ENCODE peak calls at places on chromosomes 2 and 18, in seven cellular contexts. W is IMR-90, B is body of pancreas, D is sigmoid colon, P is transverse colon, V is ovary, U is prostate gland. J is an unnamed sample.

GRCh38 chr2:73020657-73021370 is 50.7 kb downstream of the SFXN5 start:
- DNase-seq in W (peak), B (no peak), D (no peak), P (no peak), V (no peak), U (no peak), J (peak)

GRCh38 chr2:102289129-102289528 is 22.2 kb upstream of the IL1RL1 start:
- DNase-seq in W (peak), B (no peak), D (no peak), P (no peak), V (no peak), U (no peak), J (no peak)

GRCh38 chr2:5987117-5987787 is 295.1 kb downstream of the SOX11 start:
- DNase-seq in W (no peak), B (no peak), D (no peak), P (no peak), V (no peak), U (no peak), J (no peak)

GRCh38 chr2:204933735-204934361 is 388.6 kb downstream of the PARD3B start:
- DNase-seq in W (no peak), B (no peak), D (no peak), P (no peak), V (no peak), U (no peak), J (no peak)

GRCh38 chr2:73823416-73823815 is 5.3 kb upstream of the STAMBP start:
- DNase-seq in W (no peak), B (no peak), D (no peak), P (no peak), V (no peak), U (no peak), J (no peak)

GRCh38 chr2:85886585-85886984 is 2.2 kb downstream of the ST3GAL5 start:
- DNase-seq in W (peak), B (peak), D (peak), P (peak), V (peak), U (peak), J (peak)

GRCh38 chr2:69216535-69217332 is 170.3 kb downstream of the GFPT1 start:
- DNase-seq in W (peak), B (no peak), D (no peak), P (no peak), V (no peak), U (no peak), J (no peak)

GRCh38 chr2:11750422-11750821 is 4.0 kb downstream of the LPIN1 start:
- DNase-seq in W (no peak), B (no peak), D (no peak), P (no peak), V (no peak), U (no peak), J (no peak)

GRCh38 chr2:199940373-199940772 is 14.9 kb downstream of the TYW5 start:
- DNase-seq in W (peak), B (no peak), D (no peak), P (no peak), V (no peak), U (no peak), J (no peak)

GRCh38 chr2:140567734-140568133 is 1563.1 kb downstream of the LRP1B start:
- DNase-seq in W (peak), B (no peak), D (no peak), P (no peak), V (no peak), U (no peak), J (no peak)

GRCh38 chr2:30444283-30444682 is 2.8 kb upstream of the LCLAT1 start:
- DNase-seq in W (no peak), B (no peak), D (no peak), P (peak), V (no peak), U (no peak), J (no peak)

GRCh38 chr2:120988741-120989555 is 253.3 kb downstream of the GLI2 start:
- DNase-seq in W (no peak), B (no peak), D (no peak), P (no peak), V (no peak), U (no peak), J (no peak)

GRCh38 chr2:42046819-42047487 is 868 bp upstream of the PKDCC start:
- DNase-seq in W (no peak), B (peak), D (peak), P (no peak), V (peak), U (no peak), J (no peak)

GRCh38 chr2:2503864-2504418 is 172.9 kb upstream of the MYT1L start:
- DNase-seq in W (no peak), B (no peak), D (no peak), P (no peak), V (no peak), U (no peak), J (no peak)

GRCh38 chr2:52238782-52239181 is 1206.8 kb upstream of the NRXN1 start:
- DNase-seq in W (no peak), B (no peak), D (no peak), P (no peak), V (no peak), U (no peak), J (no peak)

GRCh38 chr2:220473611-220474010 is 846.2 kb downstream of the SLC4A3 start:
- DNase-seq in W (peak), B (no peak), D (no peak), P (no peak), V (no peak), U (no peak), J (no peak)

GRCh38 chr18:21632393-21632792 is 20.3 kb downstream of the SNRPD1 start:
- DNase-seq in W (no peak), B (no peak), D (no peak), P (no peak), V (no peak), U (no peak), J (no peak)

GRCh38 chr18:36583155-36583745 is 245.6 kb downstream of the TPGS2 start:
- DNase-seq in W (no peak), B (no peak), D (no peak), P (no peak), V (no peak), U (no peak), J (no peak)

GRCh38 chr18:4453712-4454547 is 1.2 kb downstream of the DLGAP1 start:
- DNase-seq in W (no peak), B (no peak), D (no peak), P (no peak), V (peak), U (no peak), J (no peak)

GRCh38 chr2:105919826-105920225 is 175.1 kb downstream of the NCK2 start:
- DNase-seq in W (peak), B (no peak), D (no peak), P (peak), V (no peak), U (no peak), J (no peak)

GRCh38 chr2:45993476-45993991 is 303.7 kb upstream of the EPAS1 start:
- DNase-seq in W (peak), B (peak), D (peak), P (peak), V (peak), U (peak), J (peak)

GRCh38 chr2:168467729-168468128 is 11.7 kb downstream of the CERS6 start:
- DNase-seq in W (no peak), B (no peak), D (no peak), P (no peak), V (no peak), U (no peak), J (no peak)

GRCh38 chr18:8319798-8320477 is 289.3 kb upstream of the RAB12 start:
- DNase-seq in W (peak), B (no peak), D (no peak), P (no peak), V (no peak), U (no peak), J (no peak)

GRCh38 chr18:12308386-12309100 is 502 bp downstream of the TUBB6 start:
- DNase-seq in W (peak), B (peak), D (peak), P (peak), V (peak), U (peak), J (peak)
- TF ChIP-seq POLR2A in W (no peak), B (peak), D (peak), P (peak), V (peak), U (peak), J (peak)

DNA sequence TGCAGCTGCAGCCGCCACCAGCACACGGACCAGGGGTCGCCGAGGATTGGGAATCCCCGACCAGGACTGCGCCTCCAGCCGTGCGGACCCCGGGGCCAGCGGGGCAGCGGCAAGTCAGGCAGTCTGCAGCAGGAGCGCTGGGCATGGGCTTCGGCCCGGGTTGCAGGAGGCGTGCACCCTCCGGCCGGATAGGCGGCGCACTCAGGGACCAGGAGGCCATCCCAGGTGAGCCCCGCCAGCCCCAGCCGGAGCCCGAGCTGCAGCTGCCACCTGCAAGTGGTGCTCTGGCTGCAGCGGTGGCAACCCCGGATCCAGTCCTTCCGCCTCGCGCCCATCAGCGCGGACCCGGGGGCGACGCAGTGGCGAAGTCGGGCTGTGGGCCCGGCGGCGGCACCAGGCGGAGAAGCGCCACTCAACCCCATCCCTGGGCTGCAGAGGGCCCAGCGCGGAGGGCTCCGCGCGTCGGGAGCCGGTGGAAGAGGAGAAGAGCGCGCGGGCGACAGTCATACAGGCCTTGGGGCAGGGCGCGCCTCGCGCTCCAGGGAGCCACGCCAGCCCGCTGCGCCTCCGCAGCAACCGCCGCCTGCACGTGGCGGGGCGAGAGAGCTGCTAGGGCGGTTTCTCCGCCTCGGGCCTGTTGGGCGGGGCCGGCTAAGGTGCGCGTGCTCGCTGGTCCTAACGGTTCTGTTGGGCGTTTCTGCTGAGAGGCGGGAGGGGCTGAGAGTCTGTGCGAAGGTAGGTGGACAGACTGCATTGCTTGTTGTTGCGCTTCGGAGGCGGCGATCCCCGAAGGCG is 73.9 kb downstream of the RPIA start:
- DNase-seq in W (peak), B (peak), D (no peak), P (peak), V (no peak), U (no peak), J (no peak)
- TF ChIP-seq POLR2A in W (no peak), B (no peak), D (no peak), P (no peak), V (no peak), U (no peak), J (peak)

GRCh38 chr2:88865801-88866353 is 174.4 kb downstream of the RPIA start:
- DNase-seq in W (no peak), B (no peak), D (no peak), P (no peak), V (no peak), U (no peak), J (no peak)
- TF ChIP-seq POLR2A in W (no peak), B (no peak), D (no peak), P (no peak), V (no peak), U (no peak), J (no peak)

GRCh38 chr18:23664674-23665073 is 2.0 kb upstream of the ANKRD29 start:
- DNase-seq in W (peak), B (no peak), D (no peak), P (no peak), V (no peak), U (no peak), J (no peak)

GRCh38 chr18:23658296-23658695 is 4.4 kb downstream of the ANKRD29 start:
- DNase-seq in W (no peak), B (no peak), D (no peak), P (no peak), V (no peak), U (no peak), J (no peak)

GRCh38 chr18:23667114-23667513 is 4.4 kb upstream of the ANKRD29 start:
- DNase-seq in W (no peak), B (no peak), D (no peak), P (no peak), V (no peak), U (no peak), J (no peak)

GRCh38 chr18:23661735-23662308 is 889 bp downstream of the ANKRD29 start:
- DNase-seq in W (no peak), B (no peak), D (no peak), P (no peak), V (no peak), U (no peak), J (no peak)

GRCh38 chr18:23662309-23663263 is at the start of gene ANKRD29:
- DNase-seq in W (no peak), B (peak), D (peak), P (peak), V (peak), U (peak), J (peak)
- TF ChIP-seq POLR2A in W (no peak), B (no peak), D (no peak), P (no peak), V (no peak), U (no peak), J (no peak)

J was measured in H54.